ENCODE peak calls at places on chromosome 15, in seven cellular contexts. K is stomach, U is uterus, H is heart right ventricle, T is PC-9, Q is kidney, S is Peyer's patch. V is an unnamed sample. For H3K4me1, the result is how much of the 10 kb centered on the place peaks cover.

GRCh38 chr15:25416693-25417092 is 22.1 kb downstream of the UBE3A start:
- DNase-seq in K (no peak), U (no peak), H (no peak), T (peak), Q (no peak), S (no peak), V (no peak)

GRCh38 chr15:68808091-68808490 is 12.6 kb downstream of the ANP32A start:
- DNase-seq in K (no peak), U (no peak), H (no peak), T (no peak), Q (no peak), S (no peak), V (no peak)

GRCh38 chr15:83320404-83320803 is 35.9 kb upstream of the BNC1 start:
- DNase-seq in K (no peak), U (no peak), H (no peak), T (no peak), Q (no peak), S (no peak), V (no peak)

GRCh38 chr15:96369351-96369750 is 38.9 kb downstream of the NR2F2 start:
- DNase-seq in K (no peak), U (no peak), H (no peak), T (no peak), Q (no peak), S (no peak), V (no peak)

GRCh38 chr15:100687532-100688215 is 85.3 kb downstream of the ASB7 start:
- DNase-seq in K (no peak), U (peak), H (no peak), T (no peak), Q (no peak), S (no peak), V (no peak)

GRCh38 chr15:86762874-86763273 is 683.2 kb downstream of the AGBL1 start:
- DNase-seq in K (no peak), U (no peak), H (no peak), T (no peak), Q (no peak), S (no peak), V (no peak)

GRCh38 chr15:42494998-42495360 is 455 bp upstream of the SNAP23 start:
- DNase-seq in K (peak), U (no peak), H (peak), T (no peak), Q (no peak), S (no peak), V (peak)

GRCh38 chr15:36313021-36313420 is 266.4 kb upstream of the CDIN1 start:
- DNase-seq in K (no peak), U (no peak), H (no peak), T (no peak), Q (no peak), S (no peak), V (no peak)

GRCh38 chr15:58299311-58299850 is 132.4 kb upstream of the LIPC start:
- DNase-seq in K (no peak), U (no peak), H (no peak), T (no peak), Q (no peak), S (no peak), V (no peak)

GRCh38 chr15:23516866-23517265 is 48.6 kb upstream of the MKRN3 start:
- DNase-seq in K (no peak), U (no peak), H (no peak), T (no peak), Q (no peak), S (no peak), V (no peak)

GRCh38 chr15:98909968-98910885 is 97.4 kb downstream of the PGPEP1L start:
- DNase-seq in K (no peak), U (no peak), H (peak), T (no peak), Q (no peak), S (no peak), V (no peak)

GRCh38 chr15:56168394-56168793 is 75.3 kb downstream of the RFX7 start:
- DNase-seq in K (no peak), U (no peak), H (no peak), T (no peak), Q (no peak), S (no peak), V (no peak)

GRCh38 chr15:99410477-99410876 is 155.3 kb upstream of the MEF2A start:
- DNase-seq in K (no peak), U (no peak), H (no peak), T (no peak), Q (no peak), S (no peak), V (no peak)

GRCh38 chr15:78047631-78048409 is 29.7 kb downstream of the TBC1D2B start:
- DNase-seq in K (no peak), U (peak), H (peak), T (no peak), Q (no peak), S (no peak), V (no peak)

GRCh38 chr15:80677041-80677440 is 18.1 kb upstream of the ABHD17C start:
- DNase-seq in K (no peak), U (no peak), H (no peak), T (no peak), Q (no peak), S (no peak), V (no peak)

GRCh38 chr15:74336061-74337005 is 31.1 kb downstream of the CYP11A1 start:
- DNase-seq in K (no peak), U (no peak), H (no peak), T (no peak), Q (peak), S (peak), V (no peak)

GRCh38 chr15:63082366-63082765 is 39.3 kb upstream of the LACTB start:
- DNase-seq in K (no peak), U (no peak), H (no peak), T (no peak), Q (no peak), S (no peak), V (no peak)

GRCh38 chr15:80967991-80968510 is 21.6 kb downstream of the MESD start:
- DNase-seq in K (no peak), U (no peak), H (no peak), T (no peak), Q (no peak), S (no peak), V (no peak)

GRCh38 chr15:80970018-80970657 is 19.5 kb downstream of the MESD start:
- DNase-seq in K (peak), U (peak), H (peak), T (peak), Q (no peak), S (no peak), V (no peak)

GRCh38 chr15:55897560-55898336 is 95.7 kb downstream of the NEDD4 start:
- DNase-seq in K (peak), U (peak), H (peak), T (peak), Q (no peak), S (no peak), V (peak)

GRCh38 chr15:78146437-78147154 is 2.6 kb upstream of the IDH3A start:
- DNase-seq in K (peak), U (no peak), H (no peak), T (no peak), Q (no peak), S (no peak), V (no peak)

GRCh38 chr15:53203454-53203853 is 413.3 kb upstream of the ONECUT1 start:
- DNase-seq in K (peak), U (no peak), H (no peak), T (no peak), Q (no peak), S (no peak), V (no peak)

GRCh38 chr15:76147906-76148553 is 88.2 kb downstream of the TMEM266 start:
- DNase-seq in K (peak), U (peak), H (no peak), T (peak), Q (peak), S (no peak), V (peak)

GRCh38 chr15:29812384-29812694 is 9.9 kb downstream of the TJP1 start:
- DNase-seq in K (no peak), U (no peak), H (no peak), T (peak), Q (no peak), S (no peak), V (no peak)

GRCh38 chr15:101623367-101624304 is 28.5 kb downstream of the TM2D3 start:
- DNase-seq in K (no peak), U (no peak), H (no peak), T (no peak), Q (no peak), S (no peak), V (no peak)

GRCh38 chr15:22884344-22884743 is 45.9 kb downstream of the NIPA2 start:
- DNase-seq in K (no peak), U (no peak), H (no peak), T (no peak), Q (no peak), S (no peak), V (no peak)

GRCh38 chr15:33963831-33964664 is 4.2 kb upstream of the CHRM5 start:
- DNase-seq in K (no peak), U (no peak), H (no peak), T (no peak), Q (no peak), S (no peak), V (no peak)

GRCh38 chr15:89360294-89360971 is 25.8 kb upstream of the POLG start:
- DNase-seq in K (no peak), U (no peak), H (no peak), T (no peak), Q (peak), S (no peak), V (no peak)
- H3K4me1 ChIP-seq in K (under half), U (under half), H (under half), T (under half), Q (under half), S (under half), V (under half)

GRCh38 chr15:95024388-95024787 is 793.0 kb downstream of the MCTP2 start:
- DNase-seq in K (no peak), U (no peak), H (no peak), T (no peak), Q (no peak), S (no peak), V (peak)
- TF ChIP-seq CTCF in K (no peak), U (peak), H (peak), T (peak), Q (no peak), S (no peak), V (peak)

GRCh38 chr15:31086344-31086743 is 15.2 kb downstream of the TRPM1 start:
- DNase-seq in K (no peak), U (no peak), H (no peak), T (no peak), Q (no peak), S (no peak), V (no peak)
- H3K4me1 ChIP-seq in K (under half), U (under half), H (under half), T (under half), Q (under half), S (under half), V (under half)

DNA sequence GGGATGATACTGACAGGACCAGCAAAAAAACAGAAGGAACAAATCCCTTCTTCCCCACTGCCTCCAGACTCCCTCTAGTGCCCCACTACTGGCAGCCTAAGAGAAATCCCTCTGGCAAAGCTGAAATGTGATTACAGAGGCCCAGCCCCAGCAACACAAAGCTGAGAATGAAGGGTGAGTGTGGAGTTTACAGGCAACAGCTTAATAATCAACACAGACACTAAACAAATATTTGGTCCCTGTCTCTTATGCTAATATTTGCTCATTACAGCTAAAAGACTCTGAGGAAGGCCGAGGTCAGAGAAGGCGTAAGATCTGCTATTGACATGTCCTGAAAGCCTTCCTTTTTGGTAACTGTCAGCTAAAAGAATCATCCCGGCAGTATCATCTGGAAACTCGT is 308.5 kb upstream of the RASGRP1 start:
- DNase-seq in K (no peak), U (no peak), H (no peak), T (no peak), Q (no peak), S (no peak), V (peak)
- TF ChIP-seq CTCF in K (no peak), U (no peak), H (no peak), T (no peak), Q (no peak), S (no peak), V (no peak)

DNA sequence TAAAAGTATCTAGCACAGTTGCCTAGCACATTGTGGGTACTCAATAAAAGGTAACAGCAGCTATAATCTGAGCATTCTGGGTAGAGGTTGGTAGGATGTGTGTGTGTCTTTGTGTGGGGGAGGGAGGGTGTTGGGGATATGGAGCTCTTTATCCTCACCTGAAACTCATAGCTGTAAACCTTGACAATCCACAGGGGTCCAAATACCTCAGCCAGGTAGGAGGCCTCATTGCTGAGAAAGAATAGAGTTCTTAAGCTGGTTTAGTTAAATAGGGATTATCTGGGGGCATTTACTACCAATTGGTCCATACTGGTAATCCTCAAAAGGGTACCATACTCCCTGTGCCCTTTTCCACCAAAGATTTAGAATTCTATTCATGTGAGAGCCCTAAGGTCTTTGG is 3.9 kb downstream of the SERF2 start:
- DNase-seq in K (no peak), U (no peak), H (no peak), T (no peak), Q (no peak), S (no peak), V (no peak)
- H3K4me1 ChIP-seq in K (under half), U (under half), H (under half), T (under half), Q (under half), S (half or more), V (under half)

DNA sequence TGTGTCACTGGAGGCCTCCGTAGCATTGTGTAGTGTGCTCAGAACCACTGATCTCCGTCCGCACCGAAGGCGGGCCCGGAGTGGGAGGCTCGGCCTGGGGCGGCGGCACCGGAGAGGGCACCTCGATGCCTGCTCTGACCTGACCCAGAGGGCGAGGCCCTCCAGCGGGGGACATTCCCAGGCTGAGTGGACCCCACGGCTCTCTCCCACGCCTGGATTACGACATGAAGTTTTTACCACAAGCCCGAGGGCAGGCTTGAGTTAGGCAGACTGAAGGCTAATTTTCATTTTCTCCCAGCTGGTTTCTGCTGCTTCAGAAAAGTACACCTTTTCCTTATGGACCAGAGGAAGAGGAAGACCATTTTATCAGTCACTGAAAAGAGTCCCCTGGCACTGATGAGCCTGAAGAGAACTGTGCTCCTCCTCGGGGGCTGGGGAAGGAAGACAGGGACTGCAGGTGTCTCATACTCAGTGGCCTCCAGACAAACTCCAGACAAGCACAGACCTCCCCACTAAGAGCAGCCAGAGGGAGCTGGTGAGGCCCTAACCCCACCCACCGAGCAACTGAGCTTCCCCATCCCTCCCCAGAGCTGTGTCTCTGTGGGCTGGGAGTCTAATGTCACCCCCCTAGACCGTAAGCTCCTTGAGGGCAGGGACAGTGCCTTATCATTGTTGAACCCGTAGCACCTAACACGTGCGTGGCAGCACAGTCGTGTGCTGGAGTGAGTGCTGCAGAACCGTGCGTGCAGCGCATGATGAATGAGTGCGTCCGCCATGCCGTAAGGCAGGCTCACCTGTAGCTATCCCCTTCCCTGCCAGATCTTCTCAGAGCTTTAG is 74.5 kb upstream of the BLM start:
- DNase-seq in K (no peak), U (no peak), H (no peak), T (no peak), Q (peak), S (no peak), V (no peak)
- TF ChIP-seq CTCF in K (no peak), U (no peak), H (no peak), T (no peak), Q (no peak), S (no peak), V (no peak)

GRCh38 chr15:64624242-64624641 is 151.1 kb downstream of the RBPMS2 start:
- DNase-seq in K (no peak), U (no peak), H (no peak), T (no peak), Q (no peak), S (no peak), V (no peak)
- H3K4me1 ChIP-seq in K (under half), U (under half), H (under half), T (under half), Q (under half), S (under half), V (under half)

GRCh38 chr15:45401665-45402161 is 23.4 kb upstream of the GATM start:
- DNase-seq in K (no peak), U (no peak), H (no peak), T (no peak), Q (no peak), S (no peak), V (no peak)
- TF ChIP-seq CTCF in K (no peak), U (no peak), H (no peak), T (no peak), Q (no peak), S (no peak), V (no peak)

GRCh38 chr15:89132611-89133242 is 44.5 kb downstream of the ABHD2 start:
- DNase-seq in K (no peak), U (no peak), H (peak), T (no peak), Q (no peak), S (no peak), V (no peak)
- H3K4me1 ChIP-seq in K (under half), U (under half), H (under half), T (under half), Q (under half), S (under half), V (under half)

GRCh38 chr15:71784719-71785118 is 25.6 kb upstream of the NR2E3 start:
- DNase-seq in K (no peak), U (no peak), H (no peak), T (no peak), Q (no peak), S (no peak), V (peak)
- TF ChIP-seq CTCF in K (no peak), U (no peak), H (no peak), T (peak), Q (no peak), S (peak), V (peak)